ENCODE peak calls at places on chromosomes 7 and 10, in four cellular contexts. One of them, this sample, is unnamed.

GRCh38 chr10:104336829-104337526 is 1.3 kb downstream of the ITPRIP start:
- DNase-seq in suprapubic skin: no peak
- DNase-seq in BE2C: no peak
- DNase-seq in MM.1S: peak; percentile 35
- DNase-seq in this sample: no peak

GRCh38 chr10:101653536-101653935 is 41.4 kb downstream of the FBXW4 start:
- DNase-seq in suprapubic skin: no peak
- DNase-seq in BE2C: no peak
- DNase-seq in MM.1S: no peak
- DNase-seq in this sample: no peak

GRCh38 chr7:5195157-5195556 is 5.1 kb downstream of the WIPI2 start:
- DNase-seq in suprapubic skin: no peak
- DNase-seq in BE2C: no peak
- DNase-seq in MM.1S: no peak
- DNase-seq in this sample: no peak

GRCh38 chr10:13043520-13043919 is 42.0 kb upstream of the CCDC3 start:
- DNase-seq in suprapubic skin: no peak
- DNase-seq in BE2C: no peak
- DNase-seq in MM.1S: no peak
- DNase-seq in this sample: no peak

GRCh38 chr10:99700649-99701048 is 31.3 kb downstream of the COX15 start:
- DNase-seq in suprapubic skin: no peak
- DNase-seq in BE2C: no peak
- DNase-seq in MM.1S: no peak
- DNase-seq in this sample: no peak

GRCh38 chr10:30083934-30084333 is 24.5 kb upstream of the JCAD start:
- DNase-seq in suprapubic skin: no peak
- DNase-seq in BE2C: no peak
- DNase-seq in MM.1S: no peak
- DNase-seq in this sample: no peak

GRCh38 chr10:22335204-22335956 is 9.9 kb upstream of the SPAG6 start:
- DNase-seq in suprapubic skin: peak; percentile 70
- DNase-seq in BE2C: no peak
- DNase-seq in MM.1S: no peak
- DNase-seq in this sample: peak; percentile 69

GRCh38 chr10:132448248-132448731 is 51.3 kb downstream of the PWWP2B start:
- DNase-seq in suprapubic skin: no peak
- DNase-seq in BE2C: peak; percentile 64
- DNase-seq in MM.1S: peak; percentile 34
- DNase-seq in this sample: no peak

GRCh38 chr10:7817576-7817975 is 729 bp upstream of the TAF3 start:
- DNase-seq in suprapubic skin: no peak
- DNase-seq in BE2C: no peak
- DNase-seq in MM.1S: no peak
- DNase-seq in this sample: no peak

GRCh38 chr10:28587970-28588290 is 55.0 kb downstream of the WAC start:
- DNase-seq in suprapubic skin: no peak
- DNase-seq in BE2C: no peak
- DNase-seq in MM.1S: no peak
- DNase-seq in this sample: no peak

GRCh38 chr10:70649526-70649925 is 22.8 kb upstream of the ADAMTS14 start:
- DNase-seq in suprapubic skin: no peak
- DNase-seq in BE2C: peak; percentile 36
- DNase-seq in MM.1S: no peak
- DNase-seq in this sample: no peak

GRCh38 chr10:22280078-22280477 is 36.1 kb upstream of the COMMD3 start:
- DNase-seq in suprapubic skin: no peak
- DNase-seq in BE2C: no peak
- DNase-seq in MM.1S: no peak
- DNase-seq in this sample: no peak

GRCh38 chr7:69577221-69577620 is 21.1 kb upstream of the AUTS2 start:
- DNase-seq in suprapubic skin: no peak
- DNase-seq in BE2C: no peak
- DNase-seq in MM.1S: no peak
- DNase-seq in this sample: no peak

GRCh38 chr7:23467731-23468720 is 2.3 kb downstream of the IGF2BP3 start:
- DNase-seq in suprapubic skin: no peak
- DNase-seq in BE2C: peak; percentile 36
- DNase-seq in MM.1S: peak; percentile 36
- DNase-seq in this sample: no peak

GRCh38 chr7:36691983-36692382 is 32.3 kb downstream of the AOAH start:
- DNase-seq in suprapubic skin: no peak
- DNase-seq in BE2C: no peak
- DNase-seq in MM.1S: no peak
- DNase-seq in this sample: no peak

GRCh38 chr7:26376208-26376917 is 84.7 kb downstream of the SNX10 start:
- DNase-seq in suprapubic skin: no peak
- DNase-seq in BE2C: peak; percentile 10
- DNase-seq in MM.1S: peak; percentile 42
- DNase-seq in this sample: peak; percentile 79

DNA sequence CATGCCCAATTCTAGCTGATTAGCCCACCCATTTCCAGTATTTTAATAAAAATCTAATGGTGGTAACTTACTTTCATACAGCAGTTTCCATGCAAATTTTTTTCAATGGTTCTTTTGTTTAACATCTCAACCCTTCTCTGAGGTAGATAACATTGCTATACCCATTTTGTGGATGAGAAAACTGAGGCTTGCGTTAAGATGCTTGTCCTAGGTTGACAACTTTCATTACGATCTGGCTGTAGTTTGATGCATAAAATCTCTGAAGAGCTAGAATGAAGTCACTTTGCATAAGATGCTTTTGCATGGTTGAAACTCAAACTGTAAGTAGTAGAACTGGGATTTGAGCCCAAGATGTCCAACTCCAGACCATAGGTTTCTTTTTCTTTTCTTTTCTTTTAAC is 309.5 kb upstream of the PODXL start:
- DNase-seq in suprapubic skin: no peak
- DNase-seq in BE2C: no peak
- DNase-seq in MM.1S: no peak
- DNase-seq in this sample: no peak
- H3K27me3 ChIP-seq in suprapubic skin: no peaks in the 10 kb centered on the region
- H3K27me3 ChIP-seq in BE2C: no peaks in the 10 kb centered on the region
- H3K27me3 ChIP-seq in MM.1S: no peaks in the 10 kb centered on the region
- H3K27me3 ChIP-seq in this sample: no peaks in the 10 kb centered on the region

DNA sequence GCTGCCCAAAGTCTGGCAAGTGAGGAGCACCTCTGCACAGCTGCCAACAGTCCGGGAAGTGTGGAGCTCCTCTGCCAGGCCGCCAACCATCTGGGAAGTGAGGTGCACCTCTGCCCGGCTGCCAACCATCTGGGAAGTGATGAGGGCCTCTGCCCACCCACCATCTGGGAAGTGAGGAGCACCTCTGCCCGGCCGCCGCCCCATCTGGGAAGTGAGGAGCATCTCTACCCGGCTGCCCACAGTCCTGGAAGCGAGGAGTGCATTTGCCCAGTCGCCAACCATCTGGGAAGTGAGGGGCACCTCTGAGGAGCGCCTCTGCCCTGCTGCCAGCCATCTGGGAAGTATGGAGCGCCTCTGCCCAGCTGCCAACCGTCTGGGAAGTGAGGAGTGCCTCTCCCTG is 893.7 kb downstream of the TYW1 start:
- DNase-seq in suprapubic skin: no peak
- DNase-seq in BE2C: no peak
- DNase-seq in MM.1S: no peak
- DNase-seq in this sample: no peak
- H3K9me3 ChIP-seq in suprapubic skin: no peaks in the 10 kb centered on the region
- H3K9me3 ChIP-seq in BE2C: no peaks in the 10 kb centered on the region
- H3K9me3 ChIP-seq in MM.1S: no peaks in the 10 kb centered on the region
- H3K9me3 ChIP-seq in this sample: no peaks in the 10 kb centered on the region

DNA sequence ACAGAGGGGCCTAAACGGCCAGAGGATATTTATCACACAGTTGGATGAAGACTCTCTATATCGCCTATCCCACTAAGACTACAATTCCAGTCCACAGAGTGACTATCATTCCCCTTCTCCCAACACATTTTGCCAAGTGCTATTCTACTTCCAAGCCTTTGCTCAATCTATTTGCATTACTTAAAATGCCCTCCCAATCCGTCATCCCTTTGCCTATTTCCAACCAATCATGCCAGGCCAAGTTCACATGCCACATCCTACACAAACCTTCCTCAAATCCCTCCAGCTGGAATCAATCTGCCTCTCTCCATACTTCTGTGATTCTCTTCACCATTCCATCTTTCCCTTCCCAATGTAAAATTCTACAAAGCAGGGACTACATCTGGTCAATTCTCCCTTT is 38.2 kb downstream of the SMURF1 start:
- DNase-seq in suprapubic skin: no peak
- DNase-seq in BE2C: no peak
- DNase-seq in MM.1S: no peak
- DNase-seq in this sample: no peak
- H3K4me1 ChIP-seq in suprapubic skin: peaks cover 56% of the 10 kb centered on the region
- H3K4me1 ChIP-seq in BE2C: no peaks in the 10 kb centered on the region
- H3K4me1 ChIP-seq in MM.1S: no peaks in the 10 kb centered on the region
- H3K4me1 ChIP-seq in this sample: peaks cover 18% of the 10 kb centered on the region

DNA sequence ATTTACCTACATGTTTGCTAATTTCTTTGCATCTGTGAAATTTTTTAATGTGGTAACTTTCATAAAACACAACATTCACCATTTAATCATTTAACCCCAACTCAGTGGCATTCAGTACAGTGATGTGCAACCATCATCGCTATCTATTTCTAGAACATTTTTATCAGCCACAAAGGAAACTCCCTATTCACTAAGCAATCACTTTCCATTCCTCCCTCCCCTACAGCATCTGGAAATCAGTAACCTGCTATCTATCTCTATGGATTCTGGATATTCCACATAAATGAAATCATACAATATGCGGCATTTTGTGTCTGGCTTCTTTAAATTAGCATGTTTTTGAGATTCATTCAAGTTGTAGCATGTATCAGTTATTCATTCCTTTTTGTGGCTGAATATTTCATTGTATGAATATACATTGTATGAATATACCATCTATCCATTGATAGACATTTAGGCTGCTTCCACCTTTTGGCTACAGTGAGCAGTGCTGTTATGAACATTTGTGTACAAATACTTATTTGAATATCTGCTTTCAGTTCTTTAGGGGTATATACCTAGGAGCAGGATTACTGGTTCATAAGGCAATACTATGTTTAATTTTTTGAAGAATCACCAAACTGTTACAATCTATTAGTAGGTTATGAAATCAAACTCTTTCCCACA is 19.4 kb upstream of the BPGM start:
- DNase-seq in suprapubic skin: no peak
- DNase-seq in BE2C: no peak
- DNase-seq in MM.1S: no peak
- DNase-seq in this sample: no peak
- H3K27me3 ChIP-seq in suprapubic skin: peaks cover 3% of the 10 kb centered on the region
- H3K27me3 ChIP-seq in BE2C: peaks cover 80% of the 10 kb centered on the region
- H3K27me3 ChIP-seq in MM.1S: no peaks in the 10 kb centered on the region
- H3K27me3 ChIP-seq in this sample: no peaks in the 10 kb centered on the region

DNA sequence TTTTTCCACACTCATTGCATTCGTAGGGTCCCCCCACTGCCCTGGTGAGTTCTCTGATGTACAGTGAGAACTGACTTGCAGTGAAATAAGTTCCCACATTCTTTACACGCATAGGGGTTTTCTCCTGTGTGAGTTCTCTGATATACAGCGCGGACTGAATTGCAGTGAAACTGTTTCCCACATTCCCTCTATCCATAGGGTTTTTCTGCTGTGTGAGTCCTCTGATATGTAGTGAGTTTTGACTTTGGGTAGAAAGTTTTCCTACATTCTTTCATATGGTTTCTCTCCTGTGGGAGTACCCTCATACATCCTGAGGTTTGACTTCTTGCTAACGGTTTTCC is 147.0 kb downstream of the GLRX3 start:
- DNase-seq in suprapubic skin: no peak
- DNase-seq in BE2C: no peak
- DNase-seq in MM.1S: no peak
- DNase-seq in this sample: no peak
- H3K9me3 ChIP-seq in suprapubic skin: peaks cover 52% of the 10 kb centered on the region
- H3K9me3 ChIP-seq in BE2C: peaks cover 3% of the 10 kb centered on the region
- H3K9me3 ChIP-seq in MM.1S: no peaks in the 10 kb centered on the region
- H3K9me3 ChIP-seq in this sample: peaks cover 3% of the 10 kb centered on the region

DNA sequence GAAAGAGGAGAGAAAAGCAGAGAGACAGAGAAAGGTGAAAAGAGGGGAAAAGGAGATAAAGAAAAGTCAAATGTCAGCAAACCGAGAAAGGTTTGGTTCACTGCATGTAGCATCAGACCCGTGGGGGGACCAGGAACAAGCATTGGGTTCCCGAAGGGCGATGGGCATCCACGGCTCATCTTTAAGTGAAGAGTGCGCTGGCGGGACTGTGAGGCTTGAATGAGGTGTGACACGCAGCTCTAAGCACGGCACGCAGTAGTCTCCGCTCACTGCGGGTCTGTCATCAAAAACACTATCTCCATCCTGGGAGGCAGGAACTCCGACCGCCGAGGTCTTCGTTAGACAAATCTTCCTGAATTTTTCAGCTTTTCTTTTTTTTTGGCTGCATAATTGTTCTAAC is 173.4 kb upstream of the PFKP start:
- DNase-seq in suprapubic skin: no peak
- DNase-seq in BE2C: no peak
- DNase-seq in MM.1S: no peak
- DNase-seq in this sample: no peak
- H3K4me1 ChIP-seq in suprapubic skin: no peaks in the 10 kb centered on the region
- H3K4me1 ChIP-seq in BE2C: no peaks in the 10 kb centered on the region
- H3K4me1 ChIP-seq in MM.1S: no peaks in the 10 kb centered on the region
- H3K4me1 ChIP-seq in this sample: no peaks in the 10 kb centered on the region

DNA sequence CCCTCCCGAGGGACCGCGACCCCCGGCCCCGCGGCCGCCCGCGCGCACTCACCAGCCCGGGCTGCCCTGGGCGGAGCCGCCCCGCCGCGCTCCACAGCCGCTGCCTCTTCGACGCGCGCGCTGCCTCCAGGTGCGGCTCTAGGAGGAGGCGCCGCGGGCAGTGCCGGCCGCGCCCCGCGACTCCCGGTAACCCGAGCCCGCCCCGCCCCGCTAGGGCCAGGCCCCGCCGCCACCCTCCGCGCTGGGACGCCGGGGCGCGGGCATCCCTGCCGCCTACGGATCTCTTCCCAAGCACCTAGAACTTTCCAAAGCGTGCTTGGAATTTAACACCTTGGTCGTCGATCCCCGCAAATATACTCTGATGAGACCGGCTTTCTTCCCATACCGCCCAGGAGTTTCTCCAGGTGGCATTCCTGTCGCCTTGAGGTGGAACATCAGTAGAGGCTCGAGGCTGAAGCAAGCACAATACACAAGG is at the start of gene SLC26A5:
- DNase-seq in suprapubic skin: no peak
- DNase-seq in BE2C: peak; percentile 56
- DNase-seq in MM.1S: peak; percentile 61
- DNase-seq in this sample: peak; percentile 25
- H3K27me3 ChIP-seq in suprapubic skin: peaks cover 33% of the 10 kb centered on the region
- H3K27me3 ChIP-seq in BE2C: peaks cover 30% of the 10 kb centered on the region
- H3K27me3 ChIP-seq in MM.1S: peaks cover 49% of the 10 kb centered on the region
- H3K27me3 ChIP-seq in this sample: no peaks in the 10 kb centered on the region

GRCh38 chr10:107689318-107689717 is 524.8 kb upstream of the SORCS1 start:
- DNase-seq in suprapubic skin: no peak
- DNase-seq in BE2C: no peak
- DNase-seq in MM.1S: no peak
- DNase-seq in this sample: peak; percentile 38
- H3K9me3 ChIP-seq in suprapubic skin: no peaks in the 10 kb centered on the region
- H3K9me3 ChIP-seq in BE2C: no peaks in the 10 kb centered on the region
- H3K9me3 ChIP-seq in MM.1S: no peaks in the 10 kb centered on the region
- H3K9me3 ChIP-seq in this sample: no peaks in the 10 kb centered on the region

This sample was measured in testis.